ENCODE peak calls at places on chromosomes 16 and 17, in ten cellular contexts. Y is transverse colon, N is ovary, V is esophagus muscularis mucosa, F is tibial nerve, A is K562, H is A549, O is SK-N-SH, G is stomach, E is HepG2. L is an unnamed sample.

GRCh38 chr16:50360779-50361178 is 8.0 kb downstream of the BRD7 start:
- DNase-seq in E (no peak), N (no peak), H (no peak), F (no peak), V (no peak), G (no peak), A (no peak), O (no peak), Y (no peak), L (no peak)

GRCh38 chr16:70687671-70688265 is 1.9 kb upstream of the MTSS2 start:
- DNase-seq in G (no peak), A (no peak), V (no peak), E (no peak), O (no peak), F (no peak), N (no peak), Y (no peak), H (no peak), L (no peak)

GRCh38 chr16:56869513-56870270 is 4.7 kb downstream of the SLC12A3 start:
- DNase-seq in Y (peak; percentile 24), H (peak; percentile 80), O (no peak), A (peak; percentile 84), G (no peak), F (no peak), V (no peak), E (peak; percentile 77), N (no peak), L (no peak)

GRCh38 chr17:45895969-45896793 is 1.8 kb downstream of the MAPT start:
- DNase-seq in Y (no peak), H (peak; percentile 45), V (no peak), G (no peak), A (no peak), E (no peak), F (no peak), N (no peak), O (peak; percentile 64), L (no peak)

GRCh38 chr16:1583180-1583579 is 28.7 kb downstream of the IFT140 start:
- DNase-seq in H (peak; percentile 17), G (no peak), A (no peak), O (no peak), F (no peak), E (no peak), Y (no peak), N (no peak), V (no peak), L (no peak)

GRCh38 chr16:10541396-10541795 is 39.0 kb downstream of the EMP2 start:
- DNase-seq in E (no peak), Y (no peak), G (no peak), V (no peak), N (peak; percentile 50), H (no peak), F (no peak), O (no peak), A (no peak), L (peak; percentile 71)

GRCh38 chr17:55420776-55421178 is 858 bp downstream of the MMD start:
- DNase-seq in V (peak; percentile 93), G (peak; percentile 41), A (peak; percentile 22), H (no peak), F (peak; percentile 28), O (peak; percentile 65), N (peak; percentile 13), E (no peak), Y (peak; percentile 57), L (peak; percentile 86)

GRCh38 chr17:69779378-69780214 is 295.4 kb upstream of the KCNJ16 start:
- DNase-seq in G (no peak), H (peak; percentile 87), V (no peak), Y (no peak), E (no peak), F (no peak), N (no peak), O (no peak), A (no peak), L (no peak)

GRCh38 chr16:1884155-1884760 is 12.3 kb upstream of the MEIOB start:
- DNase-seq in G (no peak), E (peak; percentile 63), Y (peak; percentile 63), V (no peak), H (peak; percentile 71), F (no peak), A (peak; percentile 56), O (peak; percentile 57), N (no peak), L (no peak)

GRCh38 chr16:84053237-84053636 is 10.6 kb upstream of the SLC38A8 start:
- DNase-seq in E (no peak), O (no peak), Y (peak; percentile 1), H (no peak), V (no peak), N (no peak), F (no peak), A (no peak), G (no peak), L (peak; percentile 50)

GRCh38 chr17:78875331-78875730 is 27.7 kb downstream of the CEP295NL start:
- DNase-seq in A (no peak), N (no peak), F (no peak), V (no peak), H (no peak), Y (no peak), G (no peak), E (no peak), O (no peak), L (no peak)

GRCh38 chr17:78878261-78878660 is 24.7 kb downstream of the CEP295NL start:
- DNase-seq in Y (no peak), A (no peak), G (no peak), V (no peak), N (no peak), H (no peak), E (no peak), O (no peak), F (no peak), L (no peak)

GRCh38 chr17:78879679-78880186 is 23.3 kb downstream of the CEP295NL start:
- DNase-seq in N (peak; percentile 86), H (no peak), O (peak; percentile 76), G (no peak), E (no peak), Y (peak; percentile 46), A (peak; percentile 45), V (peak; percentile 95), F (peak; percentile 66), L (peak; percentile 94)

GRCh38 chr17:78875738-78876597 is 27.0 kb downstream of the CEP295NL start:
- DNase-seq in E (no peak), V (no peak), F (no peak), G (no peak), H (no peak), O (peak; percentile 49), A (no peak), Y (no peak), N (no peak), L (no peak)

DNA sequence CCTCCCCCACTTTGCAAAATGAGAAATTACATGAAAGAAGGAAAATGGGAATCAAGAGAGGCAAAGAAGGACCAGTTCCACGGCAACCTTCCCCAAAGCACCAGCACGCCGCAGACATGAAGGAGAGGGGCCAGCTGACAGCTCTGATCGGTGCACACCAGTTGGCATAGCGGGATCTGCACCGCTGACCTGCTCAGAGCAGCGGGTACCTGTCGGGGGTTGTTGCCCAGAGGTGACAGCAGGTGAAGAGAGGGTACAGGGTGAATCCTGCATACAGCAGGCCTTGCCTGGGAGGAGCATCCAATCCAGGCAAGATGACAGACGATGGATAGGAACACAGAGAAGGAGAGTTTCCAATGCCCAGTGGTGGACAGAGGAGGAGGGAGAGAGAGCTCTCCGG is 24.1 kb downstream of the CEP295NL start:
- DNase-seq in H (no peak), A (no peak), N (no peak), Y (no peak), O (no peak), G (no peak), E (no peak), F (no peak), V (no peak), L (no peak)
- H3K4me1 ChIP-seq in H (peaks cover 42% of the 10 kb centered on the region), A (peaks cover 20% of the 10 kb centered on the region), N (peaks cover 34% of the 10 kb centered on the region), Y (peaks cover 40% of the 10 kb centered on the region), O (peaks cover 76% of the 10 kb centered on the region), G (peaks cover 100% of the 10 kb centered on the region), E (peaks cover 17% of the 10 kb centered on the region), F (peaks cover 76% of the 10 kb centered on the region), V (peaks cover 98% of the 10 kb centered on the region), L (no peaks in the 10 kb centered on the region)

GRCh38 chr17:47272491-47272890 is 18.9 kb downstream of the ITGB3 start:
- DNase-seq in A (no peak), G (no peak), V (no peak), O (no peak), Y (no peak), F (no peak), H (no peak), E (no peak), N (no peak), L (no peak)
- TF ChIP-seq EP300 in A (no peak), G (no peak), V (no peak), O (no peak), Y (no peak), F (no peak), H (no peak), E (no peak), N (no peak), L (no peak)

DNA sequence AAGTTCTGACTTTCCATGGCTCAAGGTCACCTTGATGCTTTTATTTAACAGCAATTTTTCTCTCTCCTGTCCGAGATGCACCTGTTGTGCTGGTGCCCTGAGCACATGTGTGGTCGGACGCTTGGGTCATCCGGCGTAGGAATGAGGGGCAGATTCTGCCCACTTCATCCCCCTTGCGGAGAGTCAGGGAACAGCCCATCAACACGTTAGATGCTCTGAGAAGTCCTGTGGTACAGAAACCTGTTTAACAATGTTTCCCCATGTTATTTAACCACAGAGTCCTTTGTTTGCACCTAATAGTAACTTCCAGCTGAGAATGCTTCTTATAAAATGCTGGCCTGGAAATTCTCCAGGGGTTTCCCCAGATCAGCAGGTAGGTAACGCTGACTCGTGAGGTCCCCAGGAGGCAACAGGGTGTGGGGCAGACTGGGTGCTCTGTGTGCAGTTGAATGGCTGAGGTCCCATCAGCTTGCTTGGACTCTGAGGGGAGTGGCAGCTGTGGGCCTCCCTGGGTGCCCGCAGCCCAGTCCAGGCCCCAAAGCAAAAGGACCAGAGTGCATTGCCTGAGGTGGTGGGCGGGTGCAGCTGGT is 17.8 kb downstream of the DOC2B start:
- DNase-seq in A (peak; percentile 41), G (no peak), H (no peak), Y (no peak), F (no peak), E (peak; percentile 21), N (no peak), V (no peak), O (no peak), L (no peak)
- TF ChIP-seq CTCF in A (peak; percentile 39), G (no peak), H (peak; percentile 10), Y (no peak), F (no peak), E (peak; percentile 70), N (no peak), V (no peak), O (no peak), L (no peak)

GRCh38 chr17:57442401-57442823 is 186.1 kb downstream of the MSI2 start:
- DNase-seq in N (no peak), G (no peak), F (no peak), H (no peak), V (no peak), E (no peak), O (no peak), Y (no peak), A (no peak), L (no peak)
- H3K4me1 ChIP-seq in N (peaks cover 43% of the 10 kb centered on the region), G (peaks cover 36% of the 10 kb centered on the region), F (peaks cover 29% of the 10 kb centered on the region), H (peaks cover 89% of the 10 kb centered on the region), V (peaks cover 42% of the 10 kb centered on the region), E (peaks cover 77% of the 10 kb centered on the region), O (peaks cover 84% of the 10 kb centered on the region), Y (peaks cover 17% of the 10 kb centered on the region), A (peaks cover 17% of the 10 kb centered on the region), L (peaks cover 20% of the 10 kb centered on the region)